ENCODE peak calls at places on chromosomes 6 and 20, in six cellular contexts. A is prostate gland, D is ovary, I is GM12891, P is heart left ventricle, N is endothelial cell of umbilical vein. M is an unnamed sample.

GRCh38 chr6:30260036-30260504 is 46.9 kb upstream of the TRIM26 start:
- DNase-seq in A (peak; percentile 5), P (no peak), D (no peak), N (no peak), I (peak; percentile 36), M (no peak)

GRCh38 chr6:17233531-17233930 is 47.6 kb upstream of the RBM24 start:
- DNase-seq in P (no peak), A (no peak), I (no peak), N (no peak), D (no peak), M (no peak)

GRCh38 chr6:14382381-14383236 is 265.0 kb downstream of the CD83 start:
- DNase-seq in A (no peak), D (no peak), P (no peak), I (no peak), N (no peak), M (no peak)

GRCh38 chr6:108024427-108025073 is 50.0 kb downstream of the OSTM1 start:
- DNase-seq in P (no peak), N (no peak), A (no peak), I (no peak), D (no peak), M (no peak)

GRCh38 chr6:2938632-2939083 is 32.7 kb downstream of the SERPINB6 start:
- DNase-seq in I (no peak), P (no peak), A (no peak), D (no peak), N (no peak), M (peak; percentile 55)

GRCh38 chr20:15061061-15061430 is 723.6 kb upstream of the FLRT3 start:
- DNase-seq in N (no peak), I (no peak), P (no peak), A (no peak), D (no peak), M (no peak)

GRCh38 chr6:109760208-109760607 is 69.1 kb downstream of the FIG4 start:
- DNase-seq in D (no peak), I (no peak), A (no peak), N (peak; percentile 86), P (no peak), M (no peak)

GRCh38 chr6:170505306-170505705 is 47.8 kb downstream of the PSMB1 start:
- DNase-seq in N (no peak), I (no peak), P (peak; percentile 27), D (no peak), A (no peak), M (peak; percentile 14)

GRCh38 chr20:16352321-16352720 is 220.9 kb downstream of the KIF16B start:
- DNase-seq in P (no peak), I (peak; percentile 7), D (no peak), A (no peak), N (no peak), M (no peak)

GRCh38 chr6:44064089-44064947 is 62.9 kb downstream of the MRPL14 start:
- DNase-seq in N (peak; percentile 88), I (no peak), A (no peak), D (no peak), P (peak; percentile 64), M (peak; percentile 33)

GRCh38 chr6:150717419-150717818 is 117.7 kb downstream of the PLEKHG1 start:
- DNase-seq in I (no peak), D (no peak), A (no peak), P (no peak), N (no peak), M (peak; percentile 46)

GRCh38 chr20:59781236-59781635 is 152.2 kb downstream of the SYCP2 start:
- DNase-seq in P (no peak), I (no peak), N (no peak), D (no peak), A (no peak), M (no peak)

GRCh38 chr6:157023958-157024357 is 246.8 kb downstream of the ARID1B start:
- DNase-seq in I (no peak), N (no peak), A (no peak), P (no peak), D (no peak), M (no peak)

GRCh38 chr20:52859156-52859887 is 112.8 kb upstream of the TSHZ2 start:
- DNase-seq in N (peak; percentile 1), D (no peak), I (no peak), A (no peak), P (no peak), M (peak; percentile 72)

GRCh38 chr6:37625591-37626374 is 71.9 kb downstream of the MDGA1 start:
- DNase-seq in I (no peak), D (no peak), P (no peak), A (no peak), N (no peak), M (no peak)

GRCh38 chr6:158002951-158003853 is 21.5 kb downstream of the SYNJ2 start:
- DNase-seq in P (peak; percentile 77), D (peak; percentile 58), I (no peak), N (peak; percentile 97), A (no peak), M (peak; percentile 27)

GRCh38 chr6:71745525-71745924 is 140.8 kb upstream of the RIMS1 start:
- DNase-seq in I (no peak), N (no peak), P (no peak), D (no peak), A (no peak), M (no peak)

GRCh38 chr6:53869964-53870363 is 75.2 kb downstream of the LRRC1 start:
- DNase-seq in A (peak; percentile 82), P (no peak), I (no peak), D (no peak), N (peak; percentile 93), M (no peak)

GRCh38 chr6:54286141-54286540 is 22.1 kb upstream of the TINAG start:
- DNase-seq in I (no peak), A (no peak), N (no peak), P (no peak), D (no peak), M (no peak)

GRCh38 chr20:32236819-32237218 is 29.1 kb downstream of the POFUT1 start:
- DNase-seq in I (no peak), D (no peak), N (no peak), A (no peak), P (no peak), M (no peak)

GRCh38 chr6:153301602-153302001 is 170.5 kb upstream of the RGS17 start:
- DNase-seq in P (no peak), N (no peak), D (no peak), A (no peak), I (no peak), M (no peak)

GRCh38 chr6:4055420-4056041 is 23.4 kb downstream of the FAM217A start:
- DNase-seq in N (peak; percentile 92), I (no peak), P (no peak), A (peak; percentile 12), D (no peak), M (peak; percentile 71)

GRCh38 chr6:43570876-43571441 is 4.9 kb downstream of the XPO5 start:
- DNase-seq in A (no peak), I (no peak), N (no peak), P (no peak), D (no peak), M (no peak)

DNA sequence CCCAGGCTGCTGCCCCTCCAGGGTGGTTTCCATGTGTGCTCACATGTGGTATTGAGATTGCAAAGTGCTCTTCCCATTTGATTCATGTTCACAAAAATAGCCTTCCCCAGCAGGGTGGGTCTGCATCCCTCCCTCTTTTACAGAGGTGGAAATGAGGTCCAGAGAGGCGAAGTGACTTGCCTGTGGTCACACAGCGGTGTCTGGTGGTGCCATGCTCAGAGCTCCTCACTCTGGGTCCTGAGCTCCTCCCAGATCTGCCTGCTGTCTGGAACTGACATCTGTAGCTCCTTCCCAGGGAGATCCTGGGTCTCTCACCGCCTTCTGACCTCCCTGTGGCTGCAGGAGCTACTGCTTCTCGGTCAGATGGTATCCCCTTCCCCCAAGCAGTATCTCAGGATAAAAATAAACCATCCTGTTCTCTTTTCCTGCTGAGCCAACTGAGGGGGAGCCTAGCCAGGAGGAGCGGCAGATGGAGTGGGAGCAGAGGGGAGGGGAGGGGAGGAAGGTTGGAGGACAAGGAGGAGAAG is 11.9 kb downstream of the CD40 start:
- DNase-seq in A (no peak), D (no peak), I (no peak), N (no peak), P (no peak), M (no peak)
- TF ChIP-seq POLR2A in A (no peak), D (no peak), I (peak; percentile 85), N (no peak), P (no peak), M (no peak)

DNA sequence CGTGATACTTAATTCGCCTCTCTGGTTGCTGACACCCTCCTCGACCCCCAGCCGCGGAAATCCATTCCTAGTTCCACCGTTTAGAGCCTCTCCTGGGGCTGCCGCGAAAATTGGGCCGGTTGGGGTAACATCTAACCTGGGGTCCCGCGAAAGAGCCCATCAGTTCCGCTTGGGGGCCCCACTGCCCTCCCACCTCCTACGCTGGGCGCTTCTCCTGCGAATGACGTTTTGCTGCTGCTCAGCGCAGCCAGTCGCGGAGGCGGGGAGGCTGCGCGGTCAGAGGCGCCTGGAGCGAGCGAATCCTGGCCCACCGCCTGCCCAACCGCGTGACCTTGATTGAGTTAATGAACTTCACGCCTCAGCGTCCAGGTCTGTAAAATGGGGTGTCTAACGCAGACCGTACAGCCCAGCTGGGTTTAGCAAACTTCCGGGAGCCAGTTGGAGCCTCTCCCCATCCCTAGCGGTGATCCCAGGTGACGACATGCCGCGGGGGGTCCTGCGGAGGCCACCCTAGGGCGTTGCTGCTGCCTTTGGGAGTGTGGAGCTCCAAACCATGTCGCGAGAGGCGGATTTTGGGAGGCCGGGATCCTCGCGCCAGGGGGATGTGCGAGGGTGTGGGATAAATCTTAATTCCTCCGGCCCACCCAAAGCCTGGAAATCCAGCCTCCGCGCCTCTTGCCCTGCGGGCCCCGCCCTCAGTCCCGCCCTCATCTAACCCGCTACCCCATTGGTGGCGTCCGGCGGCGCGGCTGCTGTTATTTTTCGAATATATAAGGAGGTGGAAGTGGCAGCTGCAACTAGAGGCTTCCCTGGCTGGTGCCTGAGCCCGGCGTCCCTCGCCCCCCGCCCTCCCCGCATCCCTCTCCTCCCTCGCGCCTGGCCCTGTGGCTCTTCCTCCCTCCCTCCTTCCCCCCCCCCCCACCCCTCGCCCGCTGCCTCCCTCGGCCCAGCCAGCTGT is at the start of gene CDC25B:
- DNase-seq in D (peak; percentile 94), A (peak; percentile 90), I (peak; percentile 91), N (peak; percentile 88), P (peak; percentile 96), M (peak; percentile 93)
- TF ChIP-seq POLR2A in D (peak; percentile 63), A (peak; percentile 26), I (peak; percentile 46), N (peak; percentile 61), P (no peak), M (peak; percentile 60)

GRCh38 chr6:36130672-36131516 is 581 bp downstream of the MAPK13 start:
- DNase-seq in P (no peak), D (no peak), N (no peak), A (peak; percentile 27), I (peak; percentile 43), M (peak; percentile 73)
- TF ChIP-seq POLR2A in P (no peak), D (no peak), N (no peak), A (no peak), I (no peak), M (peak; percentile 43)

DNA sequence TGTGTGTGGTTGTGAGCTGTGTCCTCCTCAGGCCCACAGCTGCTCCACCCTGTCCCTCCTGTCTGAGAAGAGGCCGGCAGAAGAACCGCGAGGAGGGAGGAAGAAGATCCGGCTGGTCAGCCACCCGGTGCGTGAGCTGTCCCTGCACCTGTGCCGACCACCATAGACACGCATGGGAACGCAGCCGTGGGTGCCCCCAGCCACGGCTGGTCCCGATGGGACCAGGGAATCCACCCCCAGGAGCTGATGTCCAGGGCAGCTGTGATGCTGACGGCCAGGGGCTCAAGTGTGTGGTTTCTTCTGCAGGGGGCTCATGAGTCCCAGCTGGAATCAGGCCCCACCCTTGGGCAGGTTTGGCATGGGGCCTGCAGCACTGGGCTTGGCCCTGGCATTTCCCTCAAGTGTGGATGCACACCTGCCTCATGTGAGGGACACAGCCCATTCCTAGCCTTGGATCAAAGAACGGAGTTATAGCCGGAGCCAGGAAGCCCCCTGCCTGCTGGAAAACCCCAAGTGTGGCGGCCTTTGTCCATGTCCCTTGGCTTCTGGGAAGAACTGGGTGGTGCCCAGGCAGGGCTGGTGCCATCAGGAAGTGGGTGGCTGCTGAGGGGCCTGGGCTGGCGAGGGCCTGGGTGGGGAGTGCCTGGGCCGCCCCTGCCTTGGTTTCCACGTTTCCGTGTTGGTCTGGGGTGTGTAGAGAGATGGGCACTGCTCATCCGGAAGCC is 4.6 kb upstream of the TNFRSF6B start:
- DNase-seq in D (no peak), I (no peak), P (peak; percentile 20), A (no peak), N (no peak), M (no peak)
- TF ChIP-seq POLR2A in D (no peak), I (no peak), P (no peak), A (no peak), N (no peak), M (no peak)